ENCODE peak calls at places on chromosomes 1 and 21, in seven cellular contexts. O, K, J, R, Y, B and A are unnamed samples.

GRCh38 chr1:98385691-98386090 is 275.8 kb upstream of the SNX7 start:
- DNase-seq in O (peak; percentile 45), R (no peak), B (no peak), Y (no peak), K (no peak), J (no peak), A (no peak)

GRCh38 chr1:53557369-53557768 is 98.2 kb downstream of the DMRTB1 start:
- DNase-seq in O (no peak), B (no peak), Y (peak; percentile 60), R (no peak), J (no peak), K (no peak), A (no peak)

GRCh38 chr1:178653091-178653490 is 72.0 kb upstream of the RALGPS2 start:
- DNase-seq in J (no peak), B (no peak), K (no peak), R (no peak), Y (no peak), O (peak; percentile 49), A (peak; percentile 50)

GRCh38 chr1:7553042-7553690 is 217.9 kb upstream of the VAMP3 start:
- DNase-seq in R (no peak), O (no peak), J (no peak), Y (no peak), B (no peak), K (no peak), A (peak; percentile 28)

GRCh38 chr1:54577612-54578011 is 29.6 kb downstream of the ACOT11 start:
- DNase-seq in B (no peak), K (no peak), J (no peak), R (peak; percentile 86), O (peak; percentile 68), Y (no peak), A (no peak)

GRCh38 chr1:91569411-91570104 is 68.9 kb downstream of the CDC7 start:
- DNase-seq in B (no peak), Y (no peak), R (no peak), J (no peak), O (peak; percentile 93), K (no peak), A (peak; percentile 25)

GRCh38 chr1:12078938-12079861 is 16.1 kb downstream of the TNFRSF8 start:
- DNase-seq in Y (peak; percentile 74), J (peak; percentile 86), B (peak; percentile 82), O (peak; percentile 47), R (peak; percentile 47), K (peak; percentile 74), A (peak; percentile 54)

GRCh38 chr1:91744973-91745648 is 140.8 kb downstream of the TGFBR3 start:
- DNase-seq in B (no peak), Y (no peak), R (peak; percentile 75), O (no peak), K (no peak), J (no peak), A (no peak)

GRCh38 chr21:44884059-44884458 is 10.6 kb upstream of the PTTG1IP start:
- DNase-seq in J (no peak), O (no peak), R (no peak), B (no peak), K (no peak), Y (no peak), A (no peak)

GRCh38 chr1:227214170-227214569 is 104.1 kb downstream of the CDC42BPA start:
- DNase-seq in J (no peak), R (no peak), B (no peak), O (no peak), K (no peak), Y (no peak), A (no peak)

GRCh38 chr1:59936358-59936821 is 9.8 kb upstream of the CYP2J2 start:
- DNase-seq in O (no peak), K (no peak), J (no peak), Y (no peak), B (no peak), R (peak; percentile 79), A (no peak)

GRCh38 chr21:36310016-36310415 is 10.0 kb upstream of the MORC3 start:
- DNase-seq in R (no peak), J (no peak), B (peak; percentile 33), Y (no peak), K (no peak), O (no peak), A (no peak)

GRCh38 chr1:226643701-226644540 is 95.2 kb downstream of the ITPKB start:
- DNase-seq in R (no peak), O (no peak), B (peak; percentile 26), K (no peak), Y (no peak), J (no peak), A (no peak)

GRCh38 chr1:227396539-227397355 is 78.5 kb upstream of the CDC42BPA start:
- DNase-seq in K (peak; percentile 86), O (no peak), J (no peak), R (peak; percentile 10), Y (no peak), B (no peak), A (no peak)

GRCh38 chr1:58816072-58816746 is 32.4 kb upstream of the JUN start:
- DNase-seq in O (peak; percentile 89), B (peak; percentile 53), K (peak; percentile 73), J (peak; percentile 82), R (peak; percentile 63), Y (peak; percentile 94), A (peak; percentile 66)

GRCh38 chr1:12549106-12549459 is 68.9 kb downstream of the DHRS3 start:
- DNase-seq in B (no peak), J (no peak), O (no peak), Y (no peak), R (no peak), K (peak; percentile 88), A (no peak)

GRCh38 chr1:30533141-30533540 is 190.2 kb downstream of the MATN1 start:
- DNase-seq in R (no peak), B (no peak), O (no peak), K (no peak), J (no peak), Y (no peak), A (no peak)

GRCh38 chr1:241637604-241638003 is 2.6 kb downstream of the CHML start:
- DNase-seq in O (peak; percentile 40), Y (no peak), B (no peak), J (no peak), R (no peak), K (no peak), A (no peak)

GRCh38 chr1:234863596-234863995 is 253.6 kb upstream of the IRF2BP2 start:
- DNase-seq in O (peak; percentile 82), R (no peak), B (no peak), Y (no peak), K (no peak), J (no peak), A (no peak)

GRCh38 chr1:12087797-12088314 is 24.8 kb downstream of the TNFRSF8 start:
- DNase-seq in R (no peak), J (no peak), K (no peak), O (no peak), Y (no peak), B (peak; percentile 76), A (no peak)

DNA sequence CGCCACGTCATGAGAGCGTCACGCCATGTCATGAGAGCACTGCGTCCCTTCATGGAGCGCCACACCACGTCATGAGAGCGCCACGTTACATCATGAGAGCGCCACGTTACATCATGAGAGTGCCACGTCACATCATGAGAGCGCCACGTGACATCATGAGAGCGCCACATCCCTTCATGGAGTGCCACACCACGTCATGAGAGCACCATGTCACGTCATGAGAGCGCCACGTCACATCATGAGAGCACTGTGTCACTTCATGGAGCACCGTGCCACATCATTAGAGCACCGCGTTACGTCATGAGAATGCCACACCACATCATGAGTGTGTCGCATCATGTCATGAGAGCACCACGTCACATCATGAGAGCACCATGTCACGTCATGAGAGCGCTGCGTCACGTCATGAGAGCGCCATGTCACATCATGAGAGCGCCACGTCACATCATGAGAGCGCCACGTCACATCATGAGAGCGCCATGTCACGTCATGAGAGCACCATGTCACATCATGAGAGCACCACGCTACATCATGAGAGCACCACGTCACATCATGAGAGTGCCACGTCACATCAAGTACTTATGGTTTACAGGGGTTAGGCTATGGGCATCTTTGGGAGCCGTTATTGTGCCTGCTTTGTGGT is 9.8 kb upstream of the NLRP3 start:
- DNase-seq in O (no peak), K (no peak), Y (no peak), J (no peak), B (no peak), R (no peak), A (no peak)
- TF ChIP-seq RFX5 in O (no peak), K (no peak), Y (no peak), J (no peak), B (no peak), R (no peak), A (no peak)

GRCh38 chr1:88697503-88697902 is 13.4 kb downstream of the PKN2 start:
- DNase-seq in K (no peak), O (peak; percentile 36), J (no peak), R (no peak), B (no peak), Y (no peak), A (no peak)

GRCh38 chr1:88691540-88691939 is 7.5 kb downstream of the PKN2 start:
- DNase-seq in O (no peak), Y (no peak), J (no peak), R (no peak), K (no peak), B (no peak), A (no peak)

GRCh38 chr1:88698764-88699163 is 14.7 kb downstream of the PKN2 start:
- DNase-seq in J (no peak), R (no peak), B (no peak), K (no peak), O (no peak), Y (no peak), A (no peak)

GRCh38 chr1:88698140-88698539 is 14.1 kb downstream of the PKN2 start:
- DNase-seq in K (peak; percentile 10), Y (no peak), R (no peak), J (no peak), O (peak; percentile 23), B (no peak), A (no peak)

DNA sequence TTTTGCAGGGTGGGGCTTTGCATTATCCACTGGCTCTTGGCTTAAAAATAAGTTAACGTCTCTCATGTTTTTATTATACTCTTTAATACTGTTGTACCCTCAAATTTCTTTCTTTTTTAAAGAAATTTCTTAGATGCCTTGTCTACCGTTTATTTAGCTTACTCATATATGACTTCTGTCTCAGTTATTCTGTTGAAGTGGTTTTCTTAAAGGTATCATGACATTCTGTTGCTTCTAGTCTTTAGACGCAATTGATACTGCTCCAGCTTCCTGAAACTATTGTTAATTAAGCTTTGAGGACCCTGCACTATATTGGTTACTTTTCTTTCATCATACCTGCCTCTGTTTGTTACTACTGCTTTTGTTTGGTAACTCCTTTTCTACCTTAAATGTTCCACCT is 11.7 kb downstream of the PKN2 start:
- DNase-seq in K (no peak), J (no peak), B (no peak), Y (no peak), O (peak; percentile 33), R (no peak), A (no peak)
- TF ChIP-seq RFX5 in K (no peak), J (no peak), B (no peak), Y (no peak), O (no peak), R (no peak), A (no peak)

DNA sequence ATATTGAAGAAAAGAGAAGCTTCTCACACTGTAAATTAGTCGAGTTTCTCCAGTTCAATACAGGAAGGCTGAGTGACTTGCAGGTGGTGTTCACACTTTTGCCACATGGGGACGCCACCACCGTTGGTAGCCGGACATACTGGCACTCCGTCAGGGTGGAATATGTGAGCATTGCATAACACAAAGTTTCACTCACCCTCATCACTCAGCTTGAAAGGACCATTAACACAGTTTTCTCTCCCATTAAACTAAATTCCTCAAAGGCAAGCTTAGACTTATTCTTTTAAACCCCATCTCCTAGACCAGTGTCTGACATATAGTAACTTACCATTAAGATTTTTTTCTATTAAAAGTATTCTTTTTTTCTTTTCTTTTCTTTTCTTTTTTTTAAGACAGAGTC is 105.3 kb upstream of the SERBP1 start:
- DNase-seq in J (peak; percentile 86), O (peak; percentile 87), K (peak; percentile 73), R (peak; percentile 80), Y (peak; percentile 69), B (peak; percentile 9), A (peak; percentile 78)
- TF ChIP-seq RFX5 in J (no peak), O (no peak), K (peak; percentile 22), R (no peak), Y (no peak), B (no peak), A (no peak)

GRCh38 chr1:203915811-203916210 is 54.4 kb downstream of the SNRPE start:
- DNase-seq in B (no peak), J (no peak), R (no peak), Y (no peak), K (no peak), O (peak; percentile 76), A (peak; percentile 28)
- TF ChIP-seq RFX5 in B (no peak), J (no peak), R (no peak), Y (no peak), K (no peak), O (no peak), A (no peak)